ENCODE peak calls at places on chromosomes 16 and 17, in four cellular contexts. G is HEK293T, E is K562, K is HepG2. Y is an unnamed sample.

GRCh38 chr17:20191066-20191465 is 181.9 kb downstream of the SPECC1 start:
- DNase-seq in G (no peak), E (no peak), K (no peak), Y (no peak)

GRCh38 chr16:87765473-87765775 is 362 bp downstream of the KLHDC4 start:
- DNase-seq in G (peak), E (peak), K (no peak), Y (no peak)

GRCh38 chr17:40779181-40779909 is 3.0 kb downstream of the KRT27 start:
- DNase-seq in G (peak), E (no peak), K (peak), Y (peak)

GRCh38 chr17:44502598-44503079 is 567 bp downstream of the GPATCH8 start:
- DNase-seq in G (peak), E (peak), K (no peak), Y (no peak)

GRCh38 chr16:57260294-57260929 is 15.4 kb downstream of the ARL2BP start:
- DNase-seq in G (no peak), E (no peak), K (no peak), Y (no peak)

GRCh38 chr17:5553479-5553878 is 30.8 kb downstream of the NLRP1 start:
- DNase-seq in G (peak), E (no peak), K (no peak), Y (no peak)

GRCh38 chr16:29736764-29737163 is 9.0 kb downstream of the C16orf54 start:
- DNase-seq in G (no peak), E (no peak), K (no peak), Y (no peak)

GRCh38 chr17:50165867-50166517 is at the start of gene SGCA:
- DNase-seq in G (no peak), E (no peak), K (no peak), Y (no peak)

GRCh38 chr16:49924078-49924477 is 68.2 kb upstream of the ZNF423 start:
- DNase-seq in G (peak), E (peak), K (no peak), Y (no peak)

GRCh38 chr16:23863511-23864422 is 28.0 kb downstream of the PRKCB start:
- DNase-seq in G (no peak), E (no peak), K (peak), Y (no peak)

GRCh38 chr17:45246338-45246737 is 15.6 kb downstream of the SPATA32 start:
- DNase-seq in G (no peak), E (no peak), K (no peak), Y (no peak)

GRCh38 chr16:72262711-72263110 is 90.8 kb upstream of the PMFBP1 start:
- DNase-seq in G (no peak), E (no peak), K (no peak), Y (no peak)

GRCh38 chr16:66372078-66372897 is 5.8 kb downstream of the CDH5 start:
- DNase-seq in G (no peak), E (no peak), K (no peak), Y (no peak)

GRCh38 chr16:8634991-8635736 is 13.7 kb downstream of the METTL22 start:
- DNase-seq in G (peak), E (peak), K (peak), Y (peak)

GRCh38 chr16:19555938-19556778 is 655 bp downstream of the VPS35L start:
- DNase-seq in G (peak), E (peak), K (no peak), Y (peak)

GRCh38 chr17:37761065-37761464 is 16.2 kb upstream of the HNF1B start:
- DNase-seq in G (no peak), E (no peak), K (no peak), Y (no peak)

GRCh38 chr17:67481808-67482207 is 104.7 kb downstream of the PITPNC1 start:
- DNase-seq in G (no peak), E (no peak), K (no peak), Y (no peak)

GRCh38 chr16:88783391-88784073 is 1.5 kb downstream of the PIEZO1 start:
- DNase-seq in G (no peak), E (no peak), K (no peak), Y (no peak)

GRCh38 chr16:28538733-28539596 is at the start of gene NUPR1:
- DNase-seq in G (peak), E (no peak), K (peak), Y (peak)

GRCh38 chr17:238071-238963 is 56.9 kb upstream of the DOC2B start:
- DNase-seq in G (no peak), E (no peak), K (no peak), Y (peak)

GRCh38 chr17:21061971-21062526 is 19.2 kb upstream of the USP22 start:
- DNase-seq in G (no peak), E (no peak), K (no peak), Y (no peak)

GRCh38 chr17:63132509-63132911 is 166.5 kb downstream of the TANC2 start:
- DNase-seq in G (no peak), E (no peak), K (no peak), Y (no peak)

GRCh38 chr17:15945493-15946209 is 721 bp downstream of the ADORA2B start:
- DNase-seq in G (no peak), E (peak), K (no peak), Y (peak)

GRCh38 chr16:53052519-53053501 is at the start of gene CHD9NB:
- DNase-seq in G (no peak), E (no peak), K (peak), Y (no peak)

GRCh38 chr17:77489898-77490265 is 349.1 kb downstream of the SEC14L1 start:
- DNase-seq in G (no peak), E (no peak), K (no peak), Y (no peak)

GRCh38 chr17:19274893-19275292 is 37.7 kb downstream of the EPN2 start:
- DNase-seq in G (no peak), E (no peak), K (no peak), Y (no peak)

GRCh38 chr16:4338712-4339299 is 12.3 kb downstream of the PAM16 start:
- DNase-seq in G (no peak), E (no peak), K (no peak), Y (no peak)

GRCh38 chr17:35743911-35744328 is 9.1 kb downstream of the GAS2L2 start:
- DNase-seq in G (no peak), E (no peak), K (no peak), Y (peak)

GRCh38 chr16:83100679-83101078 is 473.9 kb downstream of the CDH13 start:
- DNase-seq in G (no peak), E (no peak), K (no peak), Y (no peak)

GRCh38 chr16:57145046-57145963 is 40.5 kb downstream of the PSME3IP1 start:
- DNase-seq in G (no peak), E (peak), K (no peak), Y (no peak)

GRCh38 chr17:78124081-78124835 is 4.3 kb downstream of the TMC6 start:
- DNase-seq in G (no peak), E (no peak), K (no peak), Y (no peak)

GRCh38 chr17:46763416-46763815 is 55.1 kb downstream of the WNT3 start:
- DNase-seq in G (no peak), E (no peak), K (no peak), Y (no peak)

GRCh38 chr16:68227850-68228553 is 7.9 kb downstream of the ESRP2 start:
- DNase-seq in G (no peak), E (no peak), K (no peak), Y (no peak)

GRCh38 chr17:36151891-36152638 is 24.4 kb downstream of the TBC1D3B start:
- DNase-seq in G (no peak), E (no peak), K (no peak), Y (no peak)

GRCh38 chr17:81194941-81195901 is 27.5 kb downstream of the CEP131 start:
- DNase-seq in G (no peak), E (no peak), K (no peak), Y (no peak)

GRCh38 chr16:51390877-51391276 is 239.8 kb upstream of the SALL1 start:
- DNase-seq in G (no peak), E (no peak), K (no peak), Y (no peak)

GRCh38 chr17:32429598-32429997 is 14.7 kb upstream of the PSMD11 start:
- DNase-seq in G (no peak), E (no peak), K (no peak), Y (no peak)

GRCh38 chr17:49817993-49818392 is 29.5 kb downstream of the KAT7 start:
- DNase-seq in G (no peak), E (no peak), K (no peak), Y (no peak)

GRCh38 chr17:76191891-76192290 is 48.4 kb downstream of the RNF157 start:
- DNase-seq in G (no peak), E (no peak), K (no peak), Y (no peak)

DNA sequence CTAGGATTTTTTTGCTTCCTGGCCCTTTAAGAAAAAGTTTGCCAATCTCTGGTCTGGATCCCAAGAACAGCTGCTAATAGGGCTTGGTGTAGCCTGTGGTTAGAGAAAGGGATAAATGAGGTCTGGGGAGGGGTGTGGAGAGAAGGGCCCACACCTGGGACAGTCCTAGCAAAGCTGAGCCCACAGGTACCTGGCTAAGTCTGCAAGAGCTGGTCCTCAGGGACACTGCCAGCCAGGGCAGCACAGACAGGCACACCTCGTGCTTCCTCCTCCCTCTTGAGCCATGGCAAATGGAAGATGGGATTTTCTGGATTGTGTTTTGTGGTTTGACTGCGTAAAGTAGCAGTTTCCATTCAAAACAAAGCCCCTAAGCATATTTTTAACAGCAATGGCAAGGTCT is 217.5 kb downstream of the SOX9 start:
- DNase-seq in G (no peak), E (no peak), K (no peak), Y (no peak)
- TF ChIP-seq ELF4 in G (no peak), E (no peak), K (no peak), Y (no peak)

GRCh38 chr16:86529160-86529559 is 18.8 kb downstream of the FOXF1 start:
- DNase-seq in G (no peak), E (no peak), K (no peak), Y (no peak)
- TF ChIP-seq ELF4 in G (no peak), E (no peak), K (no peak), Y (no peak)

GRCh38 chr17:10754109-10754508 is 24.3 kb upstream of the TMEM220 start:
- DNase-seq in G (peak), E (peak), K (peak), Y (peak)
- TF ChIP-seq ELF4 in G (no peak), E (no peak), K (no peak), Y (no peak)

DNA sequence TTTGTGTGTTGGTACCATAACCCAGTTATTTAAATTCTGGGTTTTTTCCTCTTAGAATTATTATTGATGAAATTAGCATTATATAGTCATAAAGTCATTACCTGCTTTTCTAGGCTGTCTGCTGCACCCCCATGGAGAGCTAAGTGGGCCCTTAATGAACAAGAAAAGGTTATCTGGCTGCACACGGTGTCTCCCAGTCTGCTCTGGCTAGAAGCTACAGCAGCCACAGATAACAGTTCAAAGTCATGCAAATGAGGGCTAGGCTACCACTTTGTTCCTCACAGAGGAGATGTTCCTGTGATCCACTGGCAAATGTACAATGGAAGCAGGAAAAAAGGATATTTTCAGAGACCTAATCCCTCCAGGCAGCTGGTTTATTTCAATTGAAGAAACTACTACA is 112.0 kb downstream of the SNX11 start:
- DNase-seq in G (no peak), E (peak), K (no peak), Y (no peak)
- TF ChIP-seq ELF4 in G (no peak), E (no peak), K (no peak), Y (no peak)

GRCh38 chr16:80519189-80519588 is 21.6 kb upstream of the DYNLRB2 start:
- DNase-seq in G (no peak), E (no peak), K (no peak), Y (no peak)
- TF ChIP-seq ELF4 in G (no peak), E (no peak), K (no peak), Y (no peak)